ENCODE peak calls at places on chromosomes 7 and 10, in five cellular contexts. B is GM23248, W is PC-3, V is neural progenitor cell, S is hepatocyte. I is an unnamed sample.

GRCh38 chr7:12709731-12710502 is 22.5 kb downstream of the ARL4A start:
- DNase-seq in V (no peak), W (peak; percentile 83), S (no peak), B (peak; percentile 68), I (no peak)

GRCh38 chr7:157474685-157475084 is 137.9 kb downstream of the DNAJB6 start:
- DNase-seq in S (no peak), W (peak; percentile 29), B (peak; percentile 27), V (peak; percentile 39), I (no peak)

GRCh38 chr10:29630205-29631048 is 4.3 kb downstream of the SVIL start:
- DNase-seq in B (no peak), S (no peak), W (peak; percentile 76), V (no peak), I (no peak)

GRCh38 chr7:155291045-155291530 is 6.6 kb upstream of the INSIG1 start:
- DNase-seq in V (no peak), B (peak; percentile 79), W (peak; percentile 67), S (peak; percentile 75), I (no peak)

GRCh38 chr7:75884401-75884800 is 5.6 kb downstream of the RHBDD2 start:
- DNase-seq in W (no peak), B (no peak), S (peak; percentile 40), V (no peak), I (no peak)

GRCh38 chr10:121092341-121093099 is 241.4 kb downstream of the WDR11 start:
- DNase-seq in S (no peak), V (no peak), B (no peak), W (peak; percentile 34), I (no peak)

GRCh38 chr10:17984056-17984455 is 32.3 kb downstream of the SLC39A12 start:
- DNase-seq in V (no peak), S (no peak), B (peak; percentile 71), W (peak; percentile 53), I (no peak)

GRCh38 chr7:33921216-33921938 is 16.0 kb downstream of the BMPER start:
- DNase-seq in W (no peak), B (no peak), S (no peak), V (no peak), I (no peak)

GRCh38 chr7:367351-367841 is 77.4 kb downstream of the FOXL3 start:
- DNase-seq in B (no peak), V (no peak), S (no peak), W (no peak), I (no peak)

GRCh38 chr7:37284805-37285211 is 163.9 kb downstream of the ELMO1 start:
- DNase-seq in V (peak; percentile 66), W (peak; percentile 36), B (peak; percentile 2), S (peak; percentile 66), I (peak; percentile 72)

GRCh38 chr10:28940158-28940888 is 263.0 kb downstream of the BAMBI start:
- DNase-seq in S (no peak), B (no peak), W (no peak), V (no peak), I (no peak)

GRCh38 chr10:63129888-63130287 is 3.2 kb upstream of the NRBF2 start:
- DNase-seq in W (no peak), S (no peak), B (no peak), V (peak; percentile 47), I (no peak)

GRCh38 chr10:80453392-80453714 is 757 bp upstream of the TSPAN14 start:
- DNase-seq in V (no peak), W (no peak), S (no peak), B (no peak), I (no peak)

GRCh38 chr7:82247814-82248433 is 195.7 kb downstream of the CACNA2D1 start:
- DNase-seq in S (no peak), B (peak; percentile 44), W (peak; percentile 35), V (peak; percentile 32), I (peak; percentile 41)

GRCh38 chr7:4204530-4205165 is 477.4 kb upstream of the FOXK1 start:
- DNase-seq in S (peak; percentile 31), V (peak; percentile 68), W (no peak), B (no peak), I (no peak)

GRCh38 chr7:10952588-10952987 is 21.1 kb upstream of the PHF14 start:
- DNase-seq in S (no peak), W (no peak), V (no peak), B (no peak), I (no peak)

GRCh38 chr7:767941-768729 is 41.1 kb upstream of the PRKAR1B start:
- DNase-seq in S (no peak), V (no peak), W (no peak), B (peak; percentile 10), I (peak; percentile 98)

GRCh38 chr7:42263971-42264370 is 27.0 kb upstream of the GLI3 start:
- DNase-seq in V (peak; percentile 17), S (no peak), B (no peak), W (no peak), I (no peak)

GRCh38 chr7:52705768-52706167 is 329.7 kb upstream of the POM121L12 start:
- DNase-seq in B (no peak), S (no peak), W (peak; percentile 32), V (no peak), I (no peak)

GRCh38 chr7:148521271-148521670 is 69.3 kb upstream of the C7orf33 start:
- DNase-seq in B (no peak), W (no peak), V (no peak), S (peak; percentile 14), I (no peak)

GRCh38 chr10:6186894-6187256 is 15.9 kb upstream of the PFKFB3 start:
- DNase-seq in S (no peak), V (no peak), B (no peak), W (no peak), I (no peak)

GRCh38 chr10:49104323-49104722 is 11.0 kb downstream of the VSTM4 start:
- DNase-seq in S (no peak), B (no peak), W (no peak), V (no peak), I (no peak)

GRCh38 chr7:136527554-136527953 is 340.9 kb upstream of the CHRM2 start:
- DNase-seq in W (no peak), B (no peak), V (no peak), S (no peak), I (no peak)

GRCh38 chr7:45924283-45924682 is 3.2 kb upstream of the IGFBP3 start:
- DNase-seq in V (no peak), W (peak; percentile 81), S (peak; percentile 56), B (peak; percentile 95), I (no peak)

GRCh38 chr10:104318810-104319684 is 19.2 kb downstream of the ITPRIP start:
- DNase-seq in W (no peak), S (peak; percentile 30), V (no peak), B (no peak), I (no peak)

GRCh38 chr7:2012981-2013380 is 219.8 kb downstream of the MAD1L1 start:
- DNase-seq in W (no peak), B (peak; percentile 80), V (no peak), S (peak; percentile 58), I (peak; percentile 98)

GRCh38 chr10:12561307-12561706 is 212.0 kb downstream of the CAMK1D start:
- DNase-seq in V (no peak), S (no peak), B (no peak), W (no peak), I (no peak)

GRCh38 chr10:110372656-110373055 is 67.9 kb upstream of the SMNDC1 start:
- DNase-seq in W (peak; percentile 57), S (no peak), B (no peak), V (no peak), I (no peak)
- TF ChIP-seq EZH2phosphoT487 in W (no peak), S (no peak), B (no peak), V (no peak), I (no peak)

GRCh38 chr10:113894581-113894980 is 40.1 kb downstream of the NHLRC2 start:
- DNase-seq in W (no peak), B (no peak), V (no peak), S (no peak), I (no peak)

GRCh38 chr10:113895018-113895417 is 40.6 kb downstream of the NHLRC2 start:
- DNase-seq in B (peak; percentile 82), W (peak; percentile 82), V (no peak), S (no peak), I (no peak)

GRCh38 chr10:113890769-113891168 is 36.3 kb downstream of the NHLRC2 start:
- DNase-seq in S (no peak), V (no peak), B (no peak), W (no peak), I (no peak)

GRCh38 chr10:113891476-113891875 is 37.0 kb downstream of the NHLRC2 start:
- DNase-seq in V (no peak), B (no peak), S (no peak), W (no peak), I (no peak)

GRCh38 chr10:113893570-113893969 is 39.1 kb downstream of the NHLRC2 start:
- DNase-seq in S (no peak), B (no peak), W (no peak), V (no peak), I (no peak)
- TF ChIP-seq EZH2phosphoT487 in S (no peak), B (no peak), W (no peak), V (no peak), I (no peak)

DNA sequence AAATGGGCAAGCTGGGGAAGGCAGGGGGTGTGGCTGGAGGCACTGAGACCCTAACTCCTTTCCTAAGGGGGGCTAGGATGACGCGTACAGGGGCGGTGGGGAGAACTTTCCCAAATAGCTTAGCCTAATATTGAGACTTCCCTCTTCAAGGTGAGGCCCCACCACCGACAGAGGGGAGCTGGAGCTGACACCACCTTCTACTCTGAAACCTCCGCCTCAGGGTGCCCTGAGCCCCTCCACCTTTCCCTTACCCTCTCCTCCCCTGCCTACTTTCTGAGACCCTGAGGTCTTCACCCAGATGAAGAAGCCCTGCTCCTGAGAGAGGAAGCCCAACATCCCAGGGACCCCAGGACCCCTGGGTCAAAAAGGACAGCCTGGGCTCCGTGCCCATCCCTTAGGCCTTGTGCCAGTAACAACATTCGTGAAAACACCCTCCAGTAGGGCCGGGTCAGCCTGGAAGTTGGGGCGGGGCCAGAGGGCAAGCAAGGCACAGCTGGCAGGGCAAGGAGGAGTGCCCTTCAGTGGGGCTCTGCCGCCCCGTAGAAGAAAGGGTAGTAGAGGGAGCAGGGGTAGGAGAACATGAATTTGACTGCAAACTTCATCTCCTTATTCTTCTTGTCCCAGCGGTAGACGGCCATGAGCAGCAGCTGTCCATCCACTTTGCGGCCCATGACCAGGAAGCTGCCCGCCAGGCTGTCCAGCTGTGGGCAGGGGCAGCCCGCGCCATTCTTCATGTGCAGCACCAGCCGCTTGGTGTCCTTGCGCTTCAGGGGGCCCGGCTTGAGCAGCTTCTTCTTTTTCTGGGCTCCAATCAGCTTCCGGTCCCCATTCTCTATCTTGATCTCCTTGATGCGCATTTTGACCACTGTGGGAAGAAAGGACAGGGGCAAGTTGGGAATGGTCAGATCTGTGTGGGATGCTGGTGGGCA is 4.5 kb downstream of the SFRP5 start:
- DNase-seq in W (no peak), B (no peak), V (no peak), S (no peak), I (no peak)
- TF ChIP-seq EZH2phosphoT487 in W (no peak), B (no peak), V (no peak), S (no peak), I (no peak)

GRCh38 chr10:119832956-119833355 is 39.7 kb downstream of the MCMBP start:
- DNase-seq in W (no peak), S (no peak), V (no peak), B (no peak), I (no peak)
- TF ChIP-seq EZH2phosphoT487 in W (no peak), S (no peak), V (no peak), B (no peak), I (no peak)

I was measured in SK-N-SH.